ENCODE peak calls at places on chromosomes 12 and 14, in seven cellular contexts. One of them, this sample, is unnamed.

GRCh38 chr12:33044447-33044846 is 147.9 kb upstream of the PKP2 start:
- DNase-seq in activated naive CD8-positive, alpha-beta T cell treated with anti-CD3 and anti-CD28 coated beads, Interleukin-2, amount 50 U/mL, for 24 hours: no peak
- DNase-seq in NCI-H2107: no peak
- DNase-seq in H4: no peak
- DNase-seq in ureter: no peak
- DNase-seq in HFFc6: no peak
- DNase-seq in tibial nerve: no peak
- DNase-seq in this sample: no peak

GRCh38 chr12:113092478-113093408 is 36.2 kb downstream of the DTX1 start:
- DNase-seq in H4: no peak
- DNase-seq in ureter: no peak
- DNase-seq in NCI-H2107: no peak
- DNase-seq in tibial nerve: no peak
- DNase-seq in activated naive CD8-positive, alpha-beta T cell treated with anti-CD3 and anti-CD28 coated beads, Interleukin-2, amount 50 U/mL, for 24 hours: no peak
- DNase-seq in HFFc6: no peak
- DNase-seq in this sample: peak

GRCh38 chr12:8698132-8698829 is 490 bp downstream of the RIMKLB start:
- DNase-seq in tibial nerve: peak
- DNase-seq in H4: peak
- DNase-seq in activated naive CD8-positive, alpha-beta T cell treated with anti-CD3 and anti-CD28 coated beads, Interleukin-2, amount 50 U/mL, for 24 hours: peak
- DNase-seq in NCI-H2107: no peak
- DNase-seq in HFFc6: peak
- DNase-seq in ureter: no peak
- DNase-seq in this sample: peak

GRCh38 chr12:38903596-38903995 is 1.8 kb downstream of the CPNE8 start:
- DNase-seq in HFFc6: no peak
- DNase-seq in NCI-H2107: no peak
- DNase-seq in H4: no peak
- DNase-seq in activated naive CD8-positive, alpha-beta T cell treated with anti-CD3 and anti-CD28 coated beads, Interleukin-2, amount 50 U/mL, for 24 hours: no peak
- DNase-seq in ureter: no peak
- DNase-seq in tibial nerve: no peak
- DNase-seq in this sample: no peak

GRCh38 chr12:19031032-19031431 is 98.5 kb upstream of the PLEKHA5 start:
- DNase-seq in HFFc6: peak
- DNase-seq in ureter: no peak
- DNase-seq in tibial nerve: no peak
- DNase-seq in activated naive CD8-positive, alpha-beta T cell treated with anti-CD3 and anti-CD28 coated beads, Interleukin-2, amount 50 U/mL, for 24 hours: no peak
- DNase-seq in NCI-H2107: no peak
- DNase-seq in H4: peak
- DNase-seq in this sample: no peak

GRCh38 chr14:75711134-75711795 is 50.2 kb downstream of the TTLL5 start:
- DNase-seq in HFFc6: peak
- DNase-seq in H4: peak
- DNase-seq in activated naive CD8-positive, alpha-beta T cell treated with anti-CD3 and anti-CD28 coated beads, Interleukin-2, amount 50 U/mL, for 24 hours: peak
- DNase-seq in tibial nerve: no peak
- DNase-seq in NCI-H2107: peak
- DNase-seq in ureter: no peak
- DNase-seq in this sample: peak

GRCh38 chr14:72495668-72496067 is 398.2 kb downstream of the DPF3 start:
- DNase-seq in tibial nerve: no peak
- DNase-seq in NCI-H2107: no peak
- DNase-seq in H4: peak
- DNase-seq in activated naive CD8-positive, alpha-beta T cell treated with anti-CD3 and anti-CD28 coated beads, Interleukin-2, amount 50 U/mL, for 24 hours: no peak
- DNase-seq in HFFc6: no peak
- DNase-seq in ureter: no peak
- DNase-seq in this sample: no peak

GRCh38 chr14:24710403-24711063 is 76.5 kb upstream of the GZMB start:
- DNase-seq in H4: peak
- DNase-seq in NCI-H2107: peak
- DNase-seq in tibial nerve: peak
- DNase-seq in HFFc6: peak
- DNase-seq in activated naive CD8-positive, alpha-beta T cell treated with anti-CD3 and anti-CD28 coated beads, Interleukin-2, amount 50 U/mL, for 24 hours: peak
- DNase-seq in ureter: peak
- DNase-seq in this sample: peak

GRCh38 chr12:11723993-11724392 is 74.5 kb downstream of the ETV6 start:
- DNase-seq in NCI-H2107: peak
- DNase-seq in activated naive CD8-positive, alpha-beta T cell treated with anti-CD3 and anti-CD28 coated beads, Interleukin-2, amount 50 U/mL, for 24 hours: no peak
- DNase-seq in H4: no peak
- DNase-seq in tibial nerve: no peak
- DNase-seq in HFFc6: no peak
- DNase-seq in ureter: no peak
- DNase-seq in this sample: peak